ENCODE peak calls at places on chromosomes 11 and 22, in eight cellular contexts. L is CD8-positive, alpha-beta T cell; D is fibroblast of pulmonary artery; K is GM10248; H is AG09319; A is body of pancreas; F is neuronal stem cell; M is stimulated activated CD8-positive, alpha-beta memory T cell treated with anti-CD3 and anti-CD28 coated beads, Interleukin-15, amount 100 ng/mL, for 24 hours. S is an unnamed sample.

GRCh38 chr11:206516-207212 is 535 bp downstream of the BET1L start:
- DNase-seq in L (no peak), D (no peak), K (no peak), H (no peak), A (peak), F (peak), M (no peak), S (no peak)

GRCh38 chr11:282630-283360 is 4.6 kb downstream of the NLRP6 start:
- DNase-seq in L (no peak), D (no peak), K (no peak), H (no peak), A (no peak), F (no peak), M (no peak), S (no peak)

GRCh38 chr11:124752471-124753100 is 531 bp upstream of the VSIG2 start:
- DNase-seq in L (no peak), D (no peak), K (no peak), H (no peak), A (no peak), F (no peak), M (no peak), S (no peak)

GRCh38 chr22:44261861-44262595 is 50.7 kb downstream of the SHISAL1 start:
- DNase-seq in L (no peak), D (no peak), K (no peak), H (peak), A (no peak), F (no peak), M (no peak), S (no peak)

GRCh38 chr11:27471067-27471587 is 1.5 kb downstream of the LGR4 start:
- DNase-seq in L (no peak), D (no peak), K (no peak), H (no peak), A (peak), F (no peak), M (no peak), S (no peak)

GRCh38 chr11:18727499-18728236 is 1.7 kb upstream of the IGSF22 start:
- DNase-seq in L (no peak), D (peak), K (peak), H (no peak), A (peak), F (peak), M (no peak), S (no peak)

GRCh38 chr11:18066626-18067025 is 20.6 kb upstream of the TPH1 start:
- DNase-seq in L (no peak), D (no peak), K (no peak), H (no peak), A (no peak), F (no peak), M (no peak), S (no peak)

GRCh38 chr11:16126361-16126760 is 230.0 kb downstream of the SOX6 start:
- DNase-seq in L (no peak), D (peak), K (no peak), H (no peak), A (no peak), F (no peak), M (no peak), S (no peak)

GRCh38 chr22:36243996-36244395 is 4.7 kb upstream of the APOL2 start:
- DNase-seq in L (no peak), D (no peak), K (no peak), H (no peak), A (no peak), F (no peak), M (no peak), S (no peak)

GRCh38 chr22:50436841-50437341 is 37.9 kb downstream of the SBF1 start:
- DNase-seq in L (no peak), D (no peak), K (no peak), H (no peak), A (no peak), F (no peak), M (no peak), S (no peak)

GRCh38 chr11:19951558-19952083 is 208.7 kb downstream of the DBX1 start:
- DNase-seq in L (no peak), D (peak), K (peak), H (no peak), A (no peak), F (peak), M (no peak), S (no peak)

GRCh38 chr22:23237201-23237798 is 57.0 kb downstream of the BCR start:
- DNase-seq in L (no peak), D (peak), K (no peak), H (no peak), A (peak), F (peak), M (no peak), S (no peak)

GRCh38 chr11:46392421-46393230 is 1.1 kb upstream of the CHRM4 start:
- DNase-seq in L (peak), D (peak), K (peak), H (peak), A (peak), F (peak), M (peak), S (peak)

GRCh38 chr11:46247664-46248063 is 29.8 kb upstream of the CREB3L1 start:
- DNase-seq in L (no peak), D (peak), K (peak), H (no peak), A (peak), F (peak), M (no peak), S (peak)

GRCh38 chr11:65606876-65607613 is 7.0 kb downstream of the MAP3K11 start:
- DNase-seq in L (no peak), D (peak), K (no peak), H (peak), A (peak), F (peak), M (no peak), S (peak)

GRCh38 chr11:71425409-71425808 is 22.8 kb downstream of the DHCR7 start:
- DNase-seq in L (no peak), D (no peak), K (no peak), H (no peak), A (no peak), F (no peak), M (no peak), S (no peak)

GRCh38 chr11:62777389-62777788 is 6.2 kb downstream of the TAF6L start:
- DNase-seq in L (no peak), D (no peak), K (no peak), H (no peak), A (no peak), F (no peak), M (no peak), S (no peak)

GRCh38 chr11:58905716-58906547 is 33.4 kb upstream of the GLYATL1 start:
- DNase-seq in L (no peak), D (peak), K (no peak), H (peak), A (peak), F (peak), M (no peak), S (no peak)

GRCh38 chr11:12276356-12276755 is 101.0 kb upstream of the PARVA start:
- DNase-seq in L (no peak), D (no peak), K (no peak), H (no peak), A (peak), F (no peak), M (no peak), S (no peak)

GRCh38 chr11:125938418-125938817 is 7.4 kb upstream of the VSIG10L2 start:
- DNase-seq in L (no peak), D (no peak), K (no peak), H (no peak), A (no peak), F (no peak), M (no peak), S (no peak)

GRCh38 chr22:48188211-48188845 is 1425.9 kb downstream of the TBC1D22A start:
- DNase-seq in L (no peak), D (no peak), K (no peak), H (no peak), A (no peak), F (no peak), M (no peak), S (no peak)

GRCh38 chr11:83982825-83983224 is 696.7 kb upstream of the CCDC90B start:
- DNase-seq in L (no peak), D (no peak), K (no peak), H (no peak), A (no peak), F (no peak), M (no peak), S (no peak)

GRCh38 chr11:61011239-61011870 is 39.9 kb downstream of the CD6 start:
- DNase-seq in L (no peak), D (no peak), K (no peak), H (no peak), A (no peak), F (no peak), M (no peak), S (no peak)

GRCh38 chr11:128934351-128934750 is 8.3 kb downstream of the TP53AIP1 start:
- DNase-seq in L (no peak), D (no peak), K (no peak), H (no peak), A (no peak), F (no peak), M (no peak), S (no peak)

GRCh38 chr11:73017024-73017751 is 124.9 kb downstream of the FCHSD2 start:
- DNase-seq in L (no peak), D (no peak), K (no peak), H (no peak), A (no peak), F (no peak), M (no peak), S (no peak)

GRCh38 chr11:75514596-75514995 is 11.1 kb downstream of the GDPD5 start:
- DNase-seq in L (no peak), D (no peak), K (no peak), H (no peak), A (no peak), F (no peak), M (no peak), S (no peak)

GRCh38 chr11:90234977-90235376 is 12.1 kb upstream of the CHORDC1 start:
- DNase-seq in L (no peak), D (no peak), K (no peak), H (no peak), A (no peak), F (no peak), M (no peak), S (no peak)

GRCh38 chr11:60658409-60658808 is 41.0 kb upstream of the MS4A8 start:
- DNase-seq in L (no peak), D (no peak), K (no peak), H (no peak), A (peak), F (no peak), M (no peak), S (no peak)